ENCODE peak calls at places on chromosomes 16 and 17, in nine cellular contexts. Y is ascending aorta; U is uterus; P is CD8-positive, alpha-beta memory T cell; H is lung; E is stomach; B is thoracic aorta; F is aorta; R is OCI-LY7. Q is an unnamed sample.

GRCh38 chr17:43839670-43840101 is 6.7 kb upstream of the MPP3 start:
- DNase-seq in R (no peak), H (no peak), B (no peak), E (peak; percentile 74), U (no peak), F (no peak), P (no peak), Y (no peak), Q (no peak)

GRCh38 chr16:2969545-2970521 is 685 bp downstream of the PAQR4 start:
- DNase-seq in Y (no peak), E (peak; percentile 69), U (no peak), F (no peak), B (no peak), H (peak; percentile 45), P (peak; percentile 53), R (peak; percentile 87), Q (no peak)

GRCh38 chr16:72938426-72939164 is 109.3 kb downstream of the ZFHX3 start:
- DNase-seq in R (no peak), B (peak; percentile 95), F (peak; percentile 93), H (peak; percentile 68), U (peak; percentile 83), P (no peak), Y (peak; percentile 83), E (peak; percentile 46), Q (no peak)

GRCh38 chr16:21314339-21314738 is 36.2 kb upstream of the CRYM start:
- DNase-seq in B (no peak), E (no peak), U (no peak), P (no peak), H (no peak), Y (no peak), F (no peak), R (no peak), Q (no peak)

GRCh38 chr16:9827062-9827752 is 355.0 kb downstream of the GRIN2A start:
- DNase-seq in E (no peak), P (no peak), Y (no peak), U (no peak), R (no peak), F (no peak), H (no peak), B (no peak), Q (no peak)

GRCh38 chr16:8957061-8957392 is 6.7 kb downstream of the USP7 start:
- DNase-seq in B (no peak), H (no peak), F (no peak), R (no peak), U (no peak), Y (no peak), E (no peak), P (no peak), Q (no peak)

GRCh38 chr17:72887917-72888316 is 204.6 kb downstream of the SLC39A11 start:
- DNase-seq in R (no peak), E (no peak), P (no peak), U (no peak), Y (no peak), F (no peak), H (no peak), B (no peak), Q (no peak)

GRCh38 chr17:3482851-3483250 is 7.1 kb downstream of the ASPA start:
- DNase-seq in Y (no peak), U (no peak), E (no peak), H (no peak), F (no peak), R (no peak), B (no peak), P (no peak), Q (no peak)

GRCh38 chr17:46150216-46150963 is 42.8 kb downstream of the KANSL1 start:
- DNase-seq in U (no peak), H (no peak), E (no peak), B (no peak), Y (no peak), F (no peak), R (no peak), P (no peak), Q (no peak)

GRCh38 chr16:17380613-17381012 is 90.1 kb downstream of the XYLT1 start:
- DNase-seq in U (no peak), P (no peak), H (no peak), F (no peak), Y (no peak), B (no peak), E (no peak), R (no peak), Q (no peak)

GRCh38 chr17:27247071-27247957 is 46.6 kb upstream of the WSB1 start:
- DNase-seq in F (no peak), B (no peak), E (peak; percentile 47), R (no peak), P (no peak), H (peak; percentile 76), Y (peak; percentile 28), U (peak; percentile 37), Q (no peak)

GRCh38 chr17:55089251-55089650 is 120.7 kb downstream of the STXBP4 start:
- DNase-seq in E (no peak), B (no peak), F (no peak), R (no peak), Y (no peak), U (no peak), P (no peak), H (no peak), Q (no peak)

DNA sequence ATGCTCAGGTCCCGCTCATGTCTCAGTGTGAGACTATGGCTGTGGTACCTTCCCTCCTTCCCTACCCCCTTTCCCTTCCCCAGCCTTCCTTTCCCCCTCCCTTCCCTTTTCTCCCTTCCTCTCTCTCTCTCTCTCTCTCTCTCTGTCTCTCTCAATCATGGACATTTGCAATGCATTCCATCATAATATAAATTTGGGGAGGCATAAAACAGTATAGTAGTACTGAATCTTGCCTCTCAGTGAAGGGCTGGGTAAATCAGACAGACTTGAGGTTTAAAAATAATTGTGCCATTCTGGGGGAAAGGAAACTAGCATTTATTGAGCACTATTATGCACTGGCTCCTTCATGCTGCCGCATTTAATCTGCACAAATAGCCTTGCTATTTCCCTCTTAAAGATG is 4.3 kb downstream of the ZKSCAN2 start:
- DNase-seq in U (no peak), Y (no peak), E (no peak), B (no peak), F (no peak), P (no peak), R (no peak), H (no peak), Q (no peak)
- H3K27ac ChIP-seq in U (no peak overlapping the region), Y (no peak overlapping the region), E (no peak overlapping the region), B (no peak overlapping the region), F (no peak overlapping the region), P (no peak overlapping the region), R (no peak overlapping the region), H (no peak overlapping the region), Q (no peak overlapping the region)

GRCh38 chr16:11792404-11793260 is 4.4 kb downstream of the ZC3H7A start:
- DNase-seq in U (no peak), F (no peak), P (no peak), H (peak; percentile 59), Y (no peak), B (no peak), R (no peak), E (peak; percentile 53), Q (no peak)
- H3K36me3 ChIP-seq in U (no peaks in the 10 kb centered on the region), F (no peaks in the 10 kb centered on the region), P (no peaks in the 10 kb centered on the region), H (no peaks in the 10 kb centered on the region), Y (peaks cover 6% of the 10 kb centered on the region), B (no peaks in the 10 kb centered on the region), R (peaks cover 44% of the 10 kb centered on the region), E (no peaks in the 10 kb centered on the region), Q (peaks cover 31% of the 10 kb centered on the region)

DNA sequence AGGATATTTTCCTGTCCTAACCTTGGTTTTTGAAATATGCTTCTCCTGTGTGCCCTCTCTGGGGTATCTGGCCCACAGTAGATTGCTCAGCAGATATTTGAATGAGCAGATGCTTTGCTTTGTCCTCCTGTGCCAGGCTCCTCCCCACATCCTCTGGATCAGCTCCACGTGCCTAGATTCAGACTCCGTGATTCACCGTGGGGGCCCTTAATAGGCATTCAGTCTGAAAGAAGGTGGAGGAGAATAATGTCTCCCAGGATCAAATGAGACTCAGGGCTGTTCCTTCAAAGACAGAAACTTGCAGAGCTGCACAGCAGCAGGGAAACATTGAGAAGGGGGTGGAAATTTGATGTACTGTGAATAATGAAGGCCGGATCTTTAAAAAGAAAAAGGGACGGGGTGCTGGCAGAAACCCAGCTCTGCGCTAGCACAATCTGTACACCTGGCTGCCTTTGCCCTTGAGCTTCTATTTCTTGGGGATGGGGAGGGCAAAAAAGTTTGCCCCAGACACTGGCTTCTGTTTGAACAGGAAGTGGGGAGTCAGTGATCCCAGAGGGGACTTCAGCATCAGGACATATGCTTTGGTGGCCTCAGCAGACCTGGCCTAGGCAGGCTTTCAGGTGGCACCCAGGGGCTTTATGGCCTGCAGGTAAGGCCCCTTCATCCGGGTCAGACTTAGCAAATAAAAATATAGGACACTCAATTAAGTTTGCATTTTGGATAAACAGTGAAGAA is 15.9 kb upstream of the SLC12A3 start:
- DNase-seq in P (no peak), Y (no peak), E (no peak), H (no peak), F (peak; percentile 74), U (peak; percentile 55), R (peak; percentile 41), B (no peak), Q (no peak)
- H3K27ac ChIP-seq in P (no peak overlapping the region), Y (no peak overlapping the region), E (no peak overlapping the region), H (peak overlapping the region; percentile 31), F (no peak overlapping the region), U (peak overlapping the region; percentile 76), R (no peak overlapping the region), B (peak overlapping the region; percentile 41), Q (peak overlapping the region; percentile 77)

GRCh38 chr17:39765159-39765558 is 27.4 kb downstream of the GRB7 start:
- DNase-seq in B (no peak), R (no peak), U (no peak), P (no peak), Y (no peak), F (no peak), H (no peak), E (no peak), Q (no peak)
- H3K36me3 ChIP-seq in B (no peaks in the 10 kb centered on the region), R (peaks cover 97% of the 10 kb centered on the region), U (no peaks in the 10 kb centered on the region), P (peaks cover 36% of the 10 kb centered on the region), Y (no peaks in the 10 kb centered on the region), F (no peaks in the 10 kb centered on the region), H (no peaks in the 10 kb centered on the region), E (no peaks in the 10 kb centered on the region), Q (no peaks in the 10 kb centered on the region)